ENCODE peak calls at places on chromosomes 4 and X, in four cellular contexts. C is kidney; I is Calu3; G is CD4-positive, alpha-beta T cell. D is an unnamed sample.

GRCh38 chr4:62531731-62532130 is 1331.6 kb downstream of the ADGRL3 start:
- DNase-seq in G (no peak), C (no peak), I (no peak), D (no peak)

GRCh38 chr4:925171-925570 is 6.9 kb downstream of the GAK start:
- DNase-seq in I (no peak), C (peak; percentile 48), G (no peak), D (no peak)

GRCh38 chrX:12753366-12753765 is 37.8 kb upstream of the PRPS2 start:
- DNase-seq in I (no peak), C (no peak), G (no peak), D (no peak)

GRCh38 chrX:15679246-15679645 is 14.6 kb upstream of the CLTRN start:
- DNase-seq in G (no peak), C (no peak), I (no peak), D (no peak)

GRCh38 chrX:11412715-11413623 is 119.8 kb downstream of the AMELX start:
- DNase-seq in I (no peak), G (no peak), C (no peak), D (no peak)

GRCh38 chr4:138007572-138007971 is 234.6 kb downstream of the SLC7A11 start:
- DNase-seq in C (no peak), G (no peak), I (no peak), D (no peak)

GRCh38 chrX:97267916-97268680 is 384.4 kb downstream of the RPA4 start:
- DNase-seq in C (no peak), I (no peak), G (no peak), D (no peak)

GRCh38 chr4:113684534-113685091 is 76.9 kb downstream of the CAMK2D start:
- DNase-seq in C (peak; percentile 82), G (no peak), I (no peak), D (no peak)

GRCh38 chr4:176638992-176639391 is 153.7 kb downstream of the VEGFC start:
- DNase-seq in I (no peak), C (no peak), G (no peak), D (no peak)

GRCh38 chr4:179415842-179416223 is 1973.6 kb upstream of the AGA start:
- DNase-seq in I (peak; percentile 10), C (no peak), G (no peak), D (no peak)

GRCh38 chr4:102037566-102037965 is 247.0 kb downstream of the BANK1 start:
- DNase-seq in C (no peak), G (no peak), I (no peak), D (no peak)

GRCh38 chr4:150581611-150582010 is 340 bp upstream of the MAB21L2 start:
- DNase-seq in I (no peak), G (no peak), C (no peak), D (no peak)

GRCh38 chrX:154043003-154043402 is 23.3 kb upstream of the IRAK1 start:
- DNase-seq in I (no peak), G (no peak), C (no peak), D (no peak)

GRCh38 chr4:13298655-13299054 is 185.5 kb downstream of the RAB28 start:
- DNase-seq in I (no peak), C (no peak), G (no peak), D (no peak)

GRCh38 chr4:148773313-148773712 is 331.1 kb upstream of the NR3C2 start:
- DNase-seq in G (no peak), C (no peak), I (no peak), D (no peak)

GRCh38 chr4:173046818-173047217 is 121.8 kb upstream of the GALNT7 start:
- DNase-seq in I (no peak), C (no peak), G (no peak), D (no peak)

D was measured in T-cell.